ENCODE peak calls at places on chromosomes 1 and 21, in six cellular contexts. K, V, C, U, T and X are unnamed samples.

GRCh38 chr1:87678221-87678715 is 349.6 kb downstream of the LMO4 start:
- DNase-seq in V (no peak), C (no peak), T (no peak), U (no peak), K (no peak), X (no peak)

GRCh38 chr1:160664573-160665051 is 17.8 kb upstream of the SLAMF1 start:
- DNase-seq in K (no peak), T (no peak), U (no peak), V (no peak), C (no peak), X (no peak)

GRCh38 chr1:195714248-195714647 is 894.0 kb downstream of the KCNT2 start:
- DNase-seq in K (no peak), T (no peak), V (no peak), U (no peak), C (no peak), X (no peak)

GRCh38 chr1:12552111-12552888 is 65.7 kb downstream of the DHRS3 start:
- DNase-seq in K (no peak), V (no peak), U (no peak), T (no peak), C (no peak), X (no peak)

GRCh38 chr1:75992312-75992711 is 60.1 kb upstream of the ASB17 start:
- DNase-seq in U (no peak), V (no peak), C (no peak), T (no peak), K (no peak), X (no peak)

GRCh38 chr21:26833011-26833410 is 12.2 kb downstream of the ADAMTS1 start:
- DNase-seq in V (no peak), T (no peak), K (no peak), C (no peak), U (no peak), X (no peak)

GRCh38 chr1:1510912-1511532 is 940 bp upstream of the ATAD3A start:
- DNase-seq in U (no peak), T (no peak), K (no peak), C (no peak), V (no peak), X (no peak)

GRCh38 chr1:170491291-170491690 is 40.7 kb upstream of the GORAB start:
- DNase-seq in K (no peak), U (no peak), T (no peak), C (no peak), V (no peak), X (no peak)

GRCh38 chr1:2412773-2413494 is 570 bp upstream of the PEX10 start:
- DNase-seq in U (no peak), C (no peak), V (peak), T (no peak), K (no peak), X (peak)

GRCh38 chr1:28540651-28541050 is 12.2 kb upstream of the TRNAU1AP start:
- DNase-seq in K (no peak), U (no peak), T (no peak), C (no peak), V (no peak), X (no peak)

GRCh38 chr21:34813266-34813886 is 144.6 kb downstream of the CLIC6 start:
- DNase-seq in K (no peak), T (no peak), U (no peak), C (no peak), V (no peak), X (no peak)

GRCh38 chr1:116373451-116374339 is 651 bp downstream of the ATP1A1 start:
- DNase-seq in T (peak), K (peak), V (peak), U (peak), C (peak), X (peak)

GRCh38 chr1:159229896-159230295 is 25.2 kb downstream of the ACKR1 start:
- DNase-seq in U (no peak), K (no peak), V (no peak), T (peak), C (no peak), X (no peak)

GRCh38 chr1:108121361-108122143 is 78.6 kb downstream of the SLC25A24 start:
- DNase-seq in C (no peak), K (no peak), T (no peak), U (no peak), V (no peak), X (no peak)

GRCh38 chr1:234276389-234276788 is 96.9 kb upstream of the COA6 start:
- DNase-seq in T (no peak), K (no peak), C (no peak), V (no peak), U (no peak), X (no peak)

GRCh38 chr1:244384066-244384465 is 67.6 kb downstream of the ADSS2 start:
- DNase-seq in V (peak), C (no peak), T (no peak), K (no peak), U (no peak), X (no peak)

GRCh38 chr21:29849735-29850176 is 90.0 kb downstream of the GRIK1 start:
- DNase-seq in V (peak), C (peak), K (peak), T (peak), U (peak), X (peak)

GRCh38 chr1:75575837-75576236 is 35.1 kb downstream of the SLC44A5 start:
- DNase-seq in C (no peak), T (no peak), V (no peak), U (no peak), K (no peak), X (no peak)

GRCh38 chr1:178399177-178399728 is 97.5 kb downstream of the CLEC20A start:
- DNase-seq in K (no peak), T (no peak), V (no peak), U (no peak), C (no peak), X (no peak)

GRCh38 chr1:109799445-109799844 is 35.7 kb upstream of the EPS8L3 start:
- DNase-seq in C (no peak), K (no peak), T (no peak), U (no peak), V (no peak), X (no peak)

GRCh38 chr1:24201941-24202440 is 14.9 kb upstream of the IFNLR1 start:
- DNase-seq in V (peak), C (peak), K (peak), U (peak), T (peak), X (peak)

GRCh38 chr1:119327066-119327435 is 41.5 kb upstream of the HAO2 start:
- DNase-seq in T (no peak), V (no peak), C (no peak), U (no peak), K (no peak), X (no peak)

GRCh38 chr1:78586572-78586971 is 33.7 kb upstream of the IFI44L start:
- DNase-seq in U (no peak), V (no peak), C (no peak), T (no peak), K (no peak), X (no peak)

GRCh38 chr1:12359734-12360133 is 129.9 kb downstream of the VPS13D start:
- DNase-seq in T (no peak), U (no peak), V (no peak), C (no peak), K (no peak), X (no peak)

GRCh38 chr1:174795806-174796205 is 203.9 kb upstream of the CACYBP start:
- DNase-seq in V (no peak), U (no peak), T (no peak), C (no peak), K (no peak), X (no peak)

GRCh38 chr1:119712342-119713038 is 756 bp downstream of the PHGDH start:
- DNase-seq in T (peak), V (peak), U (peak), C (peak), K (peak), X (peak)

GRCh38 chr21:45459171-45460010 is 54.4 kb downstream of the COL18A1 start:
- DNase-seq in V (no peak), K (no peak), T (no peak), U (no peak), C (no peak), X (no peak)

GRCh38 chr21:45823100-45823681 is 158.4 kb upstream of the COL6A1 start:
- DNase-seq in K (no peak), C (no peak), V (peak), U (no peak), T (no peak), X (no peak)

GRCh38 chr1:167800241-167800640 is 78.5 kb downstream of the MPZL1 start:
- DNase-seq in U (no peak), K (no peak), C (no peak), V (no peak), T (no peak), X (no peak)

GRCh38 chr1:167258858-167259257 is 38.2 kb downstream of the POU2F1 start:
- DNase-seq in C (no peak), T (no peak), U (no peak), K (no peak), V (no peak), X (no peak)

GRCh38 chr21:29654855-29655254 is 284.9 kb downstream of the GRIK1 start:
- DNase-seq in V (no peak), U (no peak), T (no peak), K (no peak), C (no peak), X (no peak)

GRCh38 chr1:152926091-152926490 is 17.7 kb downstream of the IVL start:
- DNase-seq in K (no peak), U (no peak), C (no peak), T (no peak), V (no peak), X (no peak)

GRCh38 chr1:53395671-53396215 is 63.5 kb upstream of the DMRTB1 start:
- DNase-seq in C (no peak), U (no peak), T (no peak), K (no peak), V (no peak), X (no peak)

GRCh38 chr1:22506130-22506692 is 54.6 kb downstream of the ZBTB40 start:
- DNase-seq in C (no peak), V (no peak), U (no peak), T (no peak), K (no peak), X (no peak)

GRCh38 chr1:228265167-228265566 is 57.3 kb downstream of the OBSCN start:
- DNase-seq in V (no peak), C (no peak), T (peak), K (no peak), U (no peak), X (no peak)

GRCh38 chr21:46537026-46537425 is 67.9 kb downstream of the S100B start:
- DNase-seq in V (no peak), C (no peak), U (no peak), T (no peak), K (no peak), X (no peak)

GRCh38 chr1:27402349-27402754 is 9.9 kb downstream of the GPR3 start:
- DNase-seq in U (no peak), V (no peak), T (peak), K (peak), C (no peak), X (no peak)